ENCODE peak calls at places on chromosomes 7 and 10, in six cellular contexts. V, L, S, P, G and X are unnamed samples.

GRCh38 chr10:70932415-70933196 is 44.2 kb upstream of the PCBD1 start:
- DNase-seq in S (no peak), P (no peak), G (no peak), L (peak; percentile 28), V (no peak), X (no peak)

GRCh38 chr7:102236102-102236501 is 50.6 kb upstream of the SH2B2 start:
- DNase-seq in P (no peak), V (no peak), L (no peak), G (no peak), S (no peak), X (no peak)

GRCh38 chr10:132395704-132396494 is 1.1 kb upstream of the PWWP2B start:
- DNase-seq in L (peak; percentile 91), P (peak; percentile 40), G (peak; percentile 89), V (no peak), S (peak; percentile 87), X (peak; percentile 94)

GRCh38 chr7:50450691-50451051 is 521 bp upstream of the FIGNL1 start:
- DNase-seq in S (no peak), P (peak; percentile 22), V (no peak), G (no peak), L (no peak), X (no peak)

GRCh38 chr10:94103902-94104301 is 110.2 kb downstream of the PLCE1 start:
- DNase-seq in L (no peak), P (peak; percentile 14), V (peak; percentile 91), S (no peak), G (no peak), X (no peak)

GRCh38 chr7:36001546-36001945 is 151.5 kb upstream of the EEPD1 start:
- DNase-seq in S (no peak), P (no peak), L (no peak), G (no peak), V (peak; percentile 40), X (no peak)

GRCh38 chr10:77281719-77282118 is 355.9 kb downstream of the KCNMA1 start:
- DNase-seq in G (no peak), S (no peak), P (no peak), V (no peak), L (no peak), X (no peak)

GRCh38 chr10:80498833-80499671 is 38.6 kb upstream of the SH2D4B start:
- DNase-seq in S (peak; percentile 81), L (peak; percentile 94), V (peak; percentile 97), P (peak; percentile 94), G (peak; percentile 96), X (peak; percentile 97)

GRCh38 chr10:100743626-100744135 is 1.7 kb upstream of the PAX2 start:
- DNase-seq in S (peak; percentile 52), V (peak; percentile 55), P (peak; percentile 85), G (no peak), L (no peak), X (no peak)

GRCh38 chr7:108088729-108089128 is 41.4 kb downstream of the LAMB4 start:
- DNase-seq in V (no peak), G (no peak), S (no peak), L (no peak), P (no peak), X (no peak)

GRCh38 chr7:51034531-51035264 is 252.0 kb upstream of the GRB10 start:
- DNase-seq in L (no peak), V (peak; percentile 76), S (no peak), G (no peak), P (peak; percentile 27), X (no peak)

GRCh38 chr10:77925410-77925794 is 1.2 kb downstream of the DLG5 start:
- DNase-seq in V (peak; percentile 45), P (peak; percentile 40), S (no peak), G (peak; percentile 41), L (no peak), X (no peak)

GRCh38 chr7:96273716-96274115 is 48.2 kb downstream of the SLC25A13 start:
- DNase-seq in V (no peak), L (no peak), S (no peak), P (no peak), G (no peak), X (no peak)

GRCh38 chr10:81248846-81249245 is 626.1 kb upstream of the NRG3 start:
- DNase-seq in G (no peak), V (no peak), S (no peak), P (no peak), L (no peak), X (no peak)

GRCh38 chr7:51190950-51191349 is 125.7 kb downstream of the COBL start:
- DNase-seq in V (no peak), S (no peak), G (no peak), L (no peak), P (no peak), X (no peak)

GRCh38 chr10:114802177-114802576 is 19.4 kb upstream of the FHIP2A start:
- DNase-seq in S (no peak), G (no peak), P (no peak), L (no peak), V (no peak), X (no peak)

GRCh38 chr10:114806572-114807391 is 14.8 kb upstream of the FHIP2A start:
- DNase-seq in G (no peak), V (no peak), S (no peak), P (no peak), L (no peak), X (no peak)

DNA sequence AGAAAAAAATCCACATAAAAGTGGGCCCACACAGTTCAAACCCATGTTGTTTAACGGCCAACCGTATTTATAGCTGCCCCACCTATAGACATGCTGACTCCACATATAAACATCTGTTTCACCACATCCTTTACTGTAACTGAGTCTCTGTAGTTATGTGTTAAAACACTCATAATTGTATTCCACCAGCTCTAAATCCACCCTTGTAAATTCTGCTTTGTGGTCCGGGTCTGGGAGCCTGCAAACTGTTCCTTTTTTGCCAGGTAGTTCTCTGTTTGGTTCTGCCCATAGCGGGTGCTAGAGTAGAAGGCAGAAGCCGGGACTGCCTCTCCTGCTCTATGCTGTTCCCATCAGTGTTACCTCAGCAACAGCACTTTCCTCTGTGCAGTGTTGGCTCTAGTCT is 20.2 kb upstream of the FHIP2A start:
- DNase-seq in G (no peak), P (no peak), L (no peak), V (no peak), S (no peak), X (no peak)
- TF ChIP-seq CTCF in G (no peak), P (no peak), L (no peak), V (no peak), S (no peak), X (no peak)

GRCh38 chr10:88491314-88491713 is 91.8 kb downstream of the RNLS start:
- DNase-seq in S (no peak), P (no peak), L (no peak), V (no peak), G (no peak), X (no peak)
- TF ChIP-seq POLR2A in S (no peak), P (no peak), L (no peak), V (no peak), G (no peak), X (no peak)

GRCh38 chr10:1187151-1187854 is 131.1 kb downstream of the WDR37 start:
- DNase-seq in L (peak; percentile 48), P (no peak), V (no peak), S (no peak), G (no peak), X (peak; percentile 66)

GRCh38 chr10:1187855-1188555 is 131.8 kb downstream of the WDR37 start:
- DNase-seq in G (no peak), V (no peak), S (no peak), L (no peak), P (no peak), X (peak; percentile 8)

GRCh38 chr10:1186693-1186990 is 130.5 kb downstream of the WDR37 start:
- DNase-seq in V (no peak), S (no peak), G (no peak), P (no peak), L (no peak), X (no peak)

GRCh38 chr10:1184541-1185415 is 128.6 kb downstream of the WDR37 start:
- DNase-seq in P (no peak), V (no peak), L (peak; percentile 44), G (no peak), S (no peak), X (peak; percentile 80)

GRCh38 chr10:1185911-1186692 is 129.9 kb downstream of the WDR37 start:
- DNase-seq in V (no peak), P (no peak), S (no peak), L (peak; percentile 27), G (no peak), X (peak; percentile 73)
- H3K27ac ChIP-seq in V (no peak overlapping the region), P (no peak overlapping the region), S (no peak overlapping the region), L (no peak overlapping the region), G (no peak overlapping the region), X (no peak overlapping the region)

GRCh38 chr10:3476640-3477448 is 304.3 kb upstream of the PITRM1 start:
- DNase-seq in V (no peak), P (no peak), G (no peak), L (no peak), S (no peak), X (no peak)

GRCh38 chr10:3475367-3475766 is 302.8 kb upstream of the PITRM1 start:
- DNase-seq in V (no peak), L (no peak), G (no peak), P (no peak), S (no peak), X (no peak)

GRCh38 chr10:3477683-3478082 is 305.1 kb upstream of the PITRM1 start:
- DNase-seq in G (no peak), L (no peak), V (peak; percentile 90), S (no peak), P (peak; percentile 26), X (no peak)

GRCh38 chr10:3474266-3474665 is 301.7 kb upstream of the PITRM1 start:
- DNase-seq in V (no peak), S (no peak), P (no peak), L (no peak), G (no peak), X (no peak)

DNA sequence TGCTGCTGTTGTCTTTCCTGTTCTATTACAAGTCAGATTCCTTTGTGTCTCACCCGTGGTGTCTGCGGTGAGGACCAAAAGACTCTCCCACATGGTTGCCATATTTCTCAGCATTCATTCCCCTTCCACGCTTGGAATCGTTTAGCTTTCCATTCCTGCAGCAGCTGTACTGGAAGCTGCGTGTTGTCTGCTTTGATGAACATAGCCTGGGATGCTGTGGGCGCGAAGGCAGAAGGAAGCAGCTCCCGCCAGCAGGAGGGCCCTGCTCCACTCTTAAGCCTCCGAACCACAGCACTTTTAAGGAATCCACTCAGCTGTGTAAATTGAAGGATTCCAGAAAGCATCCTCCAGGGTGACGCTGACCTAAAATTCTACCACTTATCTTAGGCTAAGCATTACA is 303.6 kb upstream of the PITRM1 start:
- DNase-seq in V (no peak), L (no peak), P (no peak), G (no peak), S (no peak), X (no peak)
- TF ChIP-seq CTCF in V (no peak), L (no peak), P (no peak), G (no peak), S (no peak), X (no peak)